ENCODE peak calls at places on chromosome 20, in ten cellular contexts. F is astrocyte of the spinal cord, W is HFF-Myc, J is fibroblast of lung, A is psoas muscle, V is PC-9, M is breast epithelium, I is left ventricle myocardium inferior, C is GM06990, S is uterus. O is an unnamed sample.

GRCh38 chr20:44706371-44707258 is 8.6 kb upstream of the CCN5 start:
- DNase-seq in F (no peak), W (no peak), J (no peak), A (peak), V (no peak), M (no peak), I (peak), C (no peak), S (peak), O (no peak)

GRCh38 chr20:51528263-51529026 is 14.1 kb downstream of the NFATC2 start:
- DNase-seq in F (no peak), W (no peak), J (no peak), A (no peak), V (no peak), M (no peak), I (no peak), C (no peak), S (no peak), O (peak)

GRCh38 chr20:17504326-17504897 is 26.8 kb downstream of the BFSP1 start:
- DNase-seq in F (no peak), W (no peak), J (no peak), A (no peak), V (peak), M (no peak), I (no peak), C (no peak), S (peak), O (no peak)

GRCh38 chr20:55586626-55587025 is 418.7 kb downstream of the CBLN4 start:
- DNase-seq in F (no peak), W (no peak), J (no peak), A (no peak), V (no peak), M (no peak), I (no peak), C (no peak), S (no peak), O (no peak)

GRCh38 chr20:539848-540247 is 3.7 kb downstream of the CSNK2A1 start:
- DNase-seq in F (peak), W (no peak), J (peak), A (no peak), V (no peak), M (no peak), I (no peak), C (no peak), S (no peak), O (peak)

GRCh38 chr20:14956538-14956937 is 619.1 kb upstream of the FLRT3 start:
- DNase-seq in F (no peak), W (no peak), J (no peak), A (no peak), V (no peak), M (no peak), I (no peak), C (no peak), S (no peak), O (no peak)

GRCh38 chr20:36284751-36285150 is 21.4 kb upstream of the DLGAP4 start:
- DNase-seq in F (no peak), W (no peak), J (no peak), A (no peak), V (no peak), M (no peak), I (no peak), C (no peak), S (no peak), O (no peak)

GRCh38 chr20:43570496-43570895 is 11.7 kb downstream of the SGK2 start:
- DNase-seq in F (no peak), W (no peak), J (no peak), A (no peak), V (no peak), M (no peak), I (no peak), C (no peak), S (no peak), O (no peak)

GRCh38 chr20:14997791-14998190 is 660.4 kb upstream of the FLRT3 start:
- DNase-seq in F (peak), W (peak), J (peak), A (no peak), V (peak), M (no peak), I (no peak), C (no peak), S (no peak), O (peak)

GRCh38 chr20:13041574-13042457 is 33.0 kb downstream of the SPTLC3 start:
- DNase-seq in F (peak), W (no peak), J (peak), A (no peak), V (no peak), M (no peak), I (no peak), C (no peak), S (no peak), O (no peak)

GRCh38 chr20:59518881-59519706 is 85.2 kb upstream of the PHACTR3 start:
- DNase-seq in F (peak), W (peak), J (peak), A (no peak), V (peak), M (no peak), I (no peak), C (no peak), S (no peak), O (peak)

GRCh38 chr20:11849976-11850670 is 67.6 kb upstream of the BTBD3 start:
- DNase-seq in F (peak), W (no peak), J (peak), A (peak), V (peak), M (no peak), I (no peak), C (no peak), S (peak), O (no peak)

GRCh38 chr20:43766395-43766794 is 39.6 kb upstream of the GTSF1L start:
- DNase-seq in F (no peak), W (no peak), J (no peak), A (no peak), V (no peak), M (no peak), I (peak), C (no peak), S (no peak), O (no peak)

GRCh38 chr20:64074963-64075362 is 4.4 kb downstream of the RGS19 start:
- DNase-seq in F (no peak), W (no peak), J (no peak), A (no peak), V (no peak), M (no peak), I (no peak), C (no peak), S (no peak), O (no peak)

GRCh38 chr20:23479043-23479442 is 11.9 kb upstream of the CST8 start:
- DNase-seq in F (no peak), W (no peak), J (no peak), A (no peak), V (no peak), M (no peak), I (no peak), C (no peak), S (no peak), O (no peak)

GRCh38 chr20:19375301-19375885 is 163.0 kb downstream of the SLC24A3 start:
- DNase-seq in F (no peak), W (no peak), J (no peak), A (no peak), V (no peak), M (no peak), I (no peak), C (no peak), S (no peak), O (no peak)

GRCh38 chr20:59010321-59010994 is 3.4 kb upstream of the CTSZ start:
- DNase-seq in F (peak), W (no peak), J (no peak), A (no peak), V (peak), M (no peak), I (no peak), C (no peak), S (no peak), O (peak)

GRCh38 chr20:36384022-36384619 is 78.0 kb downstream of the DLGAP4 start:
- DNase-seq in F (peak), W (peak), J (peak), A (no peak), V (peak), M (no peak), I (no peak), C (no peak), S (no peak), O (peak)

GRCh38 chr20:24651973-24652340 is 182.5 kb downstream of the SYNDIG1 start:
- DNase-seq in F (no peak), W (no peak), J (no peak), A (no peak), V (no peak), M (no peak), I (no peak), C (no peak), S (no peak), O (no peak)

GRCh38 chr20:14288341-14289330 is 48.8 kb downstream of the FLRT3 start:
- DNase-seq in F (peak), W (peak), J (peak), A (no peak), V (peak), M (no peak), I (no peak), C (no peak), S (no peak), O (no peak)

GRCh38 chr20:8796088-8796665 is 272.7 kb upstream of the PLCB4 start:
- DNase-seq in F (peak), W (no peak), J (peak), A (no peak), V (no peak), M (no peak), I (no peak), C (no peak), S (no peak), O (peak)

GRCh38 chr20:22686097-22686496 is 101.7 kb upstream of the FOXA2 start:
- DNase-seq in F (peak), W (no peak), J (peak), A (peak), V (peak), M (no peak), I (peak), C (peak), S (peak), O (peak)

GRCh38 chr20:5316188-5317158 is at the start of gene PROKR2:
- DNase-seq in F (no peak), W (no peak), J (no peak), A (no peak), V (no peak), M (no peak), I (no peak), C (no peak), S (no peak), O (no peak)

GRCh38 chr20:41476013-41476441 is 109.4 kb upstream of the EMILIN3 start:
- DNase-seq in F (peak), W (peak), J (peak), A (no peak), V (peak), M (no peak), I (no peak), C (no peak), S (no peak), O (peak)

GRCh38 chr20:1389703-1390385 is 3.0 kb downstream of the FKBP1A start:
- DNase-seq in F (no peak), W (no peak), J (no peak), A (no peak), V (no peak), M (no peak), I (no peak), C (no peak), S (no peak), O (peak)

DNA sequence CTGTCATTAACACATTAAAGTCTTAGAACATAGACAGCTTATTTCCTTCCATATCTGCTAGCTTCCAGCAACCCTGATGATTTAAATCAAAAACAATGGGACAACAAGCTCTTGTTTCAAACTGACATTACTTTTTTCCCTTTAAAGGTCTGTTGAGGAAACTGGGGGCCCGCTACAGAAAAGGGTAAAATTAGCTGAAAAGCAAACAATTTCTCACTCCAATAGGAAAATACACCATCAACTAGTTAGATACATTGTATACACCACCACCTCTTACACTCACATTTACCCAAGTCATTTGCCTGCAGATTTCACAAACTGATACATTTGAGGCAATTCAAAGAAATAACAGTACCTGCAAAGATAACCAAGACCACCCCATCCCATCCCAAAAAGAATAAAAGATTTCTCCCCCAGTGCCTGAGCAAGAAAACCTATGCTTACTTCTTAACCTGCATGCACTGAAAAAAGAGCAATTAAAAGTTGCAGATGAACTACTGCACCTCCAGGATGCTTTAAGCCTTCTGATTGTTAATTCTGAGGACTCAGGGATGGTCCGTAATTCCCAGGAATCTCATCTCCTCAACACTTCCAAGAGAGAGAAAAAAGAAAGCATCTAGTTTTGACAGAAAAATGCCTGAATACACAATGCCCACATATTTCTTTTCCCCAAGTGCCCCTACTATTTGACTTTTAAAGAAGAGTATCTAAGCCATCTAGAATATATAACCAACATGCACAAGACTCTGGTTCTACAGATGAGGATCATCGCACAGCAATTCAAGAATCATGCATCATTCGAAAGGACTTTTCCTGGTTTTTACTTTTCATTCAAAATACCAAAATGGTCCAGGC is 5.6 kb downstream of the ZMYND8 start:
- DNase-seq in F (no peak), W (no peak), J (no peak), A (no peak), V (no peak), M (no peak), I (no peak), C (no peak), S (no peak), O (peak)
- H3K4me3 ChIP-seq in F (peak), W (peak), J (peak), A (peak), V (peak), M (no peak), I (peak), C (peak), S (no peak), O (no peak)

GRCh38 chr20:38222923-38223742 is 37.4 kb downstream of the KIAA1755 start:
- DNase-seq in F (no peak), W (no peak), J (no peak), A (no peak), V (no peak), M (no peak), I (no peak), C (no peak), S (no peak), O (no peak)
- H3K4me3 ChIP-seq in F (no peak), W (no peak), J (no peak), A (no peak), V (no peak), M (no peak), I (no peak), C (no peak), S (no peak), O (no peak)

GRCh38 chr20:50336631-50337030 is 146.0 kb downstream of the CEBPB start:
- DNase-seq in F (no peak), W (no peak), J (no peak), A (no peak), V (no peak), M (no peak), I (no peak), C (no peak), S (no peak), O (no peak)
- H3K4me3 ChIP-seq in F (no peak), W (no peak), J (no peak), A (no peak), V (no peak), M (no peak), I (no peak), C (no peak), S (no peak), O (no peak)

DNA sequence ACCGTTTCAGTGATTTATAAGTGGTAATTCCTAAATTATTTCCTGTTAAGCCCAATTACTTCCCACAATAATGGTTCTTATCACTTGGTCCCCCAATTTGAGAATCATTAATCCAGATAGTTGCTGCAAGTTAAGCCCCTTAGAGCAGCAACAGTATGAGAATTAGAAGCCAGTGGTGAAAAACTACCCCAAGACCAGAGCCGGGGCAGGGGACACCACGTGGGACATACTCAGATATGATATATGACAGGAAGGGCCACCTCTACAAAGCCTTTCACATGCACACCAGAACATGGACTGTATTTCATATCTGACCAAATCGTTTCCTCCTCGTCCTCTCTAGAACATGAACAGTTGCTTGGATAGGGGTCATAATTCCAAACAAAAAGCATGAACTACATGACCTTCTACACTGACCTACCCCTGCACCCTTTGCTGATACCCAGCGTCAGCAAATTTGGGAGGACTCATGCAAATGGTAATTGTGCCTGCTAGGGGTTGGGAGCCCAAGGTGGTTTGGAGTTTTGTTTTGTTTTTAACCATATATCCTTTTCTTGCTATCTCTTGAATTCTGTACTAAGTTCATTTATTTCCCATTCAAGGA is 3.9 kb downstream of the JAG1 start:
- DNase-seq in F (no peak), W (no peak), J (no peak), A (no peak), V (no peak), M (no peak), I (no peak), C (no peak), S (no peak), O (peak)
- H3K4me3 ChIP-seq in F (peak), W (no peak), J (peak), A (peak), V (no peak), M (peak), I (peak), C (peak), S (peak), O (peak)

O was measured in endothelial cell of umbilical vein.